ENCODE peak calls at places on chromosome 3, in four cellular contexts. K is heart right ventricle; T is fibroblast of lung; J is CD8-positive, alpha-beta T cell. B is an unnamed sample.

GRCh38 chr3:164465172-164465571 is 613.1 kb downstream of the SI start:
- DNase-seq in K (no peak), T (no peak), J (no peak), B (no peak)

GRCh38 chr3:191234216-191234615 is 35.2 kb downstream of the OSTN start:
- DNase-seq in K (no peak), T (no peak), J (no peak), B (no peak)

GRCh38 chr3:45806072-45806471 is 9.7 kb upstream of the SLC6A20 start:
- DNase-seq in K (no peak), T (no peak), J (no peak), B (no peak)

GRCh38 chr3:186315581-186316354 is 46.3 kb downstream of the DGKG start:
- DNase-seq in K (no peak), T (no peak), J (no peak), B (no peak)

GRCh38 chr3:194140520-194141414 is 4.8 kb downstream of the HES1 start:
- DNase-seq in K (peak), T (no peak), J (no peak), B (no peak)

GRCh38 chr3:81080608-81081007 is 680.8 kb downstream of the GBE1 start:
- DNase-seq in K (no peak), T (no peak), J (no peak), B (no peak)

GRCh38 chr3:63706321-63707085 is 54.0 kb downstream of the SNTN start:
- DNase-seq in K (no peak), T (no peak), J (no peak), B (no peak)

GRCh38 chr3:37712918-37713819 is 148.5 kb upstream of the CTDSPL start:
- DNase-seq in K (no peak), T (peak), J (no peak), B (no peak)

GRCh38 chr3:24401090-24401810 is 93.4 kb downstream of the THRB start:
- DNase-seq in K (no peak), T (peak), J (no peak), B (no peak)

GRCh38 chr3:197953325-197953724 is 3.3 kb downstream of the RPL35A start:
- DNase-seq in K (no peak), T (no peak), J (no peak), B (no peak)

GRCh38 chr3:197953881-197954280 is 3.9 kb downstream of the RPL35A start:
- DNase-seq in K (no peak), T (no peak), J (no peak), B (no peak)

GRCh38 chr3:197951392-197951990 is 1.5 kb downstream of the RPL35A start:
- DNase-seq in K (no peak), T (no peak), J (no peak), B (no peak)

GRCh38 chr3:197950661-197951029 is 655 bp downstream of the RPL35A start:
- DNase-seq in K (no peak), T (no peak), J (no peak), B (no peak)

GRCh38 chr3:197952440-197952839 is 2.5 kb downstream of the RPL35A start:
- DNase-seq in K (no peak), T (no peak), J (no peak), B (no peak)
- H3K4me3 ChIP-seq in K (no peak), T (peak), J (no peak), B (no peak)

GRCh38 chr3:195195321-195196209 is 75.4 kb downstream of the XXYLT1 start:
- DNase-seq in K (no peak), T (no peak), J (no peak), B (no peak)
- TF ChIP-seq CTCF in K (no peak), T (no peak), J (no peak), B (no peak)

GRCh38 chr3:147359177-147360062 is 46.9 kb downstream of the ZIC4 start:
- DNase-seq in K (no peak), T (no peak), J (no peak), B (no peak)
- H3K4me3 ChIP-seq in K (no peak), T (no peak), J (no peak), B (no peak)

DNA sequence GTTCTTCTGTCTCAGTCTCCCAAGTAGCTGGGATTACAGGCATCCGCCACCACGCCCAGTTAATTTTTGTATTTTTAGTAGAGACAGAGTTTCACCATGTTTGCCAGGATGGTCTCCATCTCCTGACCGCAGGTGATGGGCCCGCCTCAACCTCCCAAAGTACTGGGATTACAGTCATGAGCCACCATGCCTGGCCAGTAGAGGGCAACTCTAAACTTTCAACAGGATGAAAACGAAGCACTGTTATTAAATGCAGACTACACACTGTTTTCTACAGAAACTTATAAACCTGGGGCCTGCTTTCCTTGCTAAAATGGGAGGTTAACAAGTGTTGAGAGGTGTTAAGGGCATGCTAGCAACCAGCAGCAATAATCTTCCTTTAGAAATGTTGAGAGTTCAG is 7.6 kb downstream of the ARPC4 start:
- DNase-seq in K (no peak), T (no peak), J (no peak), B (no peak)
- TF ChIP-seq CTCF in K (no peak), T (no peak), J (no peak), B (peak)

DNA sequence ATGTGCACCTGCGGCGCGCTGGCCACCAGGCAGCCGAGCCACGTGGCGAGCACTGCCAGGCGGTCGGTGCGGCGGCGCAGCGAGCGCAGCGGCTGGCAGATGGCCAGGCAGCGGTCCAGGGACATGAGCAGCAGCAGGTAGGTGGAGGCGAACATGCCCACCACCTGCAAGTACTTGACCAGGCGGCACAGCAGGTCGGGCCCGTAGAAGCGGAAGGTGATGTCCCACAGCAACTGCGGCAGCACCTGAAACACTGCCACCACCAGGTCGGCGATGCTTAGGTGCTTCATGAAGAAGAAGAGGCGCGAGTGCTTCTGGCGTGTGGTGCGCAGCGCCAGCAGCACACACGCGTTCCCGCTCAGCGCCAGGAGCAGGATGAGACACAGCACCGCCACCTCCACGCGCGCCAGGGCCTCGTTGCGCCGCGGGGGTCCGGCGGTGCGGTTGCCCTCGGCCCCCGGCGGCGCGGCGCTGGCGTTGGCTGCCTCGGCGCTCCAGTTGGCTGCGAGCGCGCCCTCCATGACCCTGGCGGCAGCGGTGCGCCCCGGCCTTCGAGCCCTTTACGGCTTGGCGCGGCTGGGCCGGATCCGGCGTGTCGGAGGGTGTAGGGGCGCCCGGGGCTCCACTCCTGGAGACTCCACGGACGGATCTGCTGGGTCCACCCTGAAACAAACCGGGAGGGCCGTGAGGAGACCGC is 1.6 kb downstream of the OXTR start:
- DNase-seq in K (no peak), T (peak), J (no peak), B (no peak)
- H3K4me3 ChIP-seq in K (peak), T (peak), J (no peak), B (peak)

GRCh38 chr3:13229291-13229949 is 156.2 kb upstream of the IQSEC1 start:
- DNase-seq in K (no peak), T (peak), J (no peak), B (peak)
- TF ChIP-seq CTCF in K (no peak), T (no peak), J (no peak), B (peak)

DNA sequence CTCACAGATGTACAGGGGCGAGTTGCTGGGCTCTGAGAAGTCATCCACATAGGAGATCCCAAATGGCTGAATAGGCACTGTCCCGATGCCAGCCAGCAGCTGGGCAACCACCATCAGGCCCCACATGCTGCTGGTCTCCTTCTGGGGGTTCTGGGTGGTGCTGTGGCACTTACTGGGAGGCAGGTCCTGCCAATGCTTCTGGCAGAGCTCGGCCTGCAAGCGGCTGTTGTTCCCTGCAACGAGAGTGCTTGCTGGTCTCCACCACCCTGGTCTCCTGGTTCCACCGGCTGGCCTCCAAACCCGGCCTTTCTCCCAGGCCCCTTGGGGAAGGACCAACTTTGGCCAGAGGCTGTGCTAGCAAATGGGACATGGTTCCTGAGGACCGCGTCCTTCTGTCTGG is 59.3 kb upstream of the RAB6B start:
- DNase-seq in K (no peak), T (no peak), J (no peak), B (no peak)
- H3K4me3 ChIP-seq in K (no peak), T (no peak), J (no peak), B (no peak)